ENCODE peak calls at places on chromosome 21, in six cellular contexts. H, O, W, P, Z and U are unnamed samples.

GRCh38 chr21:27086630-27087029 is 119.7 kb upstream of the ADAMTS5 start:
- DNase-seq in P (no peak), Z (no peak), O (no peak), H (no peak), W (no peak), U (no peak)

GRCh38 chr21:28283652-28284490 is 708.8 kb downstream of the LTN1 start:
- DNase-seq in W (no peak), P (peak; percentile 75), O (no peak), H (no peak), Z (peak; percentile 89), U (no peak)

GRCh38 chr21:37886120-37886519 is 30.1 kb downstream of the KCNJ6 start:
- DNase-seq in O (no peak), Z (no peak), W (no peak), P (no peak), H (no peak), U (no peak)

GRCh38 chr21:43323244-43324005 is 103.5 kb downstream of the SIK1 start:
- DNase-seq in O (peak; percentile 71), H (no peak), W (no peak), P (no peak), Z (peak; percentile 17), U (no peak)

GRCh38 chr21:36255650-36256047 is 64.3 kb upstream of the MORC3 start:
- DNase-seq in P (no peak), Z (no peak), O (no peak), H (peak; percentile 72), W (peak; percentile 73), U (peak; percentile 76)

GRCh38 chr21:16419188-16419874 is 689.5 kb downstream of the USP25 start:
- DNase-seq in H (no peak), O (peak; percentile 52), W (no peak), P (peak; percentile 63), Z (peak; percentile 44), U (no peak)

GRCh38 chr21:41817228-41817627 is 50.4 kb upstream of the RIPK4 start:
- DNase-seq in P (peak; percentile 44), H (peak; percentile 55), W (no peak), O (no peak), Z (peak; percentile 80), U (peak; percentile 89)

GRCh38 chr21:44322621-44323325 is 16.4 kb downstream of the CFAP410 start:
- DNase-seq in W (no peak), Z (no peak), H (no peak), O (no peak), P (no peak), U (no peak)

GRCh38 chr21:36698160-36699025 is 522 bp upstream of the SIM2 start:
- DNase-seq in Z (peak; percentile 38), O (no peak), H (no peak), P (no peak), W (no peak), U (peak; percentile 45)

GRCh38 chr21:27326293-27326692 is 359.4 kb upstream of the ADAMTS5 start:
- DNase-seq in O (no peak), W (no peak), H (no peak), P (no peak), Z (no peak), U (no peak)

GRCh38 chr21:41170442-41170841 is 2.5 kb downstream of the BACE2 start:
- DNase-seq in P (no peak), H (peak; percentile 58), Z (peak; percentile 25), W (no peak), O (no peak), U (peak; percentile 59)

GRCh38 chr21:33396966-33397365 is 6.2 kb upstream of the IFNGR2 start:
- DNase-seq in H (no peak), Z (peak; percentile 85), O (no peak), P (no peak), W (no peak), U (no peak)

GRCh38 chr21:36428789-36429671 is 43.8 kb downstream of the CHAF1B start:
- DNase-seq in P (no peak), O (no peak), W (no peak), Z (no peak), H (no peak), U (no peak)

GRCh38 chr21:29486306-29486705 is 187.6 kb downstream of the BACH1 start:
- DNase-seq in H (no peak), P (no peak), Z (no peak), O (no peak), W (no peak), U (no peak)

GRCh38 chr21:42975886-42976608 is 1.7 kb downstream of the PKNOX1 start:
- DNase-seq in P (no peak), W (no peak), O (no peak), H (no peak), Z (no peak), U (no peak)

GRCh38 chr21:32782698-32783097 is 11.1 kb upstream of the PAXBP1 start:
- DNase-seq in H (no peak), O (no peak), P (no peak), W (no peak), Z (peak; percentile 24), U (no peak)

GRCh38 chr21:46402421-46402820 is 56.3 kb upstream of the DIP2A start:
- DNase-seq in O (no peak), P (no peak), Z (no peak), H (no peak), W (no peak), U (no peak)
- TF ChIP-seq CTCF in O (no peak), P (no peak), Z (no peak), H (no peak), W (no peak), U (no peak)

DNA sequence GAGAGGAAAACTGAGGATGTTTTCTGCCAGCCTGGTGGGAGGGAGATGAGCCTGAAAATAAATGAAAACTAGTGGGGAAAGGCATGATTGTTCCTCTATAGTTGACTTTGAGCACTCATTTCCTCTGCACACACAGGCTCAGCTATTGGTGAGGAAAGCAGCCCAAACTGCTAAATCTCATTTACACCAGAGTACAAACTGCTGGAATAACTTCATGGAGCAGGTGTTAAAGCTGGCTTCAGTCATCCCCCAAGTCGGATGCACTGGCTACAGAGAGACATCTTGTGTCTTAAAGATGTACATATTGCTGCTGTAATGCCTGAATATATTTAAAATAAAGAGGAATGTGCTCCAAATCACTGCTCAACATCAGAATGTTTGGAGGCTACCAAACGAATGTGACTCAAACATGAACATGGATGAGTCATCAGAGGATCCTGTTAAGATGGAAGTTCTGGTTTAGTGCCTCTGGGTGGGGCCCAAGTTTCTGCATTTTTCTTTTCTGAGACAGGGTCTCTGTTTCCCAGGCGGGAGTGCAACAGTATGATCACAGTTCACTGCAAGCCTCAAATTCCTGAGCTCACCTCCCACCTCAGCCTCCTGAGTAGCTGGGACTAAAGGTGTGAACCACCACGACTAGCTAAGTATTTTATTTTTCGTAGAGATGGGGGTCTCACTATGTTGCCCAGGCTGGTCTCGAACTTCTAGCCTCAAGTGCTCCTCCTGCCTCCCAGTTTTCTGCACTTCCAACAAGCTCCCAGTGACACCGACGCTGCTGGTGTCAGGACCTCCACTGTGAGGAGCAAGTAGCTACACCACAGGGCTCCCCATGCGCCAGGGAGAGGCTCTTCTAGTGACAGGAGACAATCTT is 79.0 kb upstream of the KRTAP19-8 start:
- DNase-seq in P (peak; percentile 24), H (no peak), W (no peak), O (no peak), Z (peak; percentile 68), U (no peak)
- TF ChIP-seq CTCF in P (no peak), H (no peak), W (no peak), O (no peak), Z (peak; percentile 13), U (no peak)

GRCh38 chr21:39675595-39675994 is 62.9 kb downstream of the B3GALT5 start:
- DNase-seq in W (no peak), H (no peak), P (no peak), Z (no peak), O (no peak), U (no peak)
- TF ChIP-seq CTCF in W (no peak), H (no peak), P (no peak), Z (no peak), O (no peak), U (no peak)

DNA sequence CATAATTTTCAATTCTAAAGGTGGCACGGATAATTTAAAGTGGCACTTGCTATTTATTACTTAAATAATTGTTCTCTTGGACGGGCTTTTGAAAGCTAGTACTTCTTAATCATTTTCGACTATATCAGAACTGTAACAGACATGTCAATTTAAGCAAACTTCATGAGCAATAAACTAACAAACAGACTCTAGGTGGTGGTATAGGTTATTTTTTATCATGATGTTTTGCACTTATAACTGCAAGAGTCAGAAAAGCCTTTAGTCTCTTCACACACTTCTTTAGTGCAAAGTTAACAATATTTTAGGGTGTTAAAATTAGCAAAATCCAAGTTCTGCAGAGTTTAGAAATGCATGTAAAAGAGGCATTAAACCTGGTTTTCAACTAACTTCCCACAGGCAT is 2.2 kb downstream of the NRIP1 start:
- DNase-seq in Z (no peak), O (no peak), W (no peak), P (no peak), H (peak; percentile 20), U (peak; percentile 42)
- TF ChIP-seq CTCF in Z (peak; percentile 2), O (no peak), W (no peak), P (no peak), H (peak; percentile 46), U (no peak)

GRCh38 chr21:34639250-34639649 is 24.3 kb upstream of the RCAN1 start:
- DNase-seq in O (no peak), H (no peak), Z (no peak), P (no peak), W (no peak), U (no peak)

GRCh38 chr21:34636961-34637360 is 22.0 kb upstream of the RCAN1 start:
- DNase-seq in H (no peak), O (no peak), P (no peak), W (no peak), Z (no peak), U (no peak)

GRCh38 chr21:34632498-34632897 is 17.6 kb upstream of the RCAN1 start:
- DNase-seq in P (no peak), O (no peak), H (no peak), W (no peak), Z (no peak), U (no peak)

GRCh38 chr21:34630536-34631143 is 15.7 kb upstream of the RCAN1 start:
- DNase-seq in Z (peak; percentile 53), P (no peak), W (no peak), O (no peak), H (peak; percentile 69), U (peak; percentile 69)

DNA sequence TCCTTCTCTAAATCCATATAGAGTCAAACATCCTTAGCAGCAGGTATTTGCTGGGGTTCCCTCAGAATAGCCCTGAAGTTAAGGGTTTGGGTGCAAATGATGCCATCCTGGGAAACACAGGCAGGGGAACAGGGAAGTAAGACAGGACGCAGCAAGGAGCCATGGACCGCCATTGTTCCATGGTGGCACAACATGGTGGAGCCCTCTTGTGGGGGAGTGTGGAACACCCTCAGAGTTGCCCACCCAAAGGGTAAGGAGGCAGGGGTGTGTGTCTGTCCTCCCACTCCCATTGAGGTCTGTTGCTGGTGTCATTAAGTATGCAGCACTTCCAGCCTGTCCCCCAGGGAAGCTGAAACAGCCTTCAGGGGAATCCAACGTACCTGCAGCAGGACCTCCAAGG is 20.4 kb upstream of the RCAN1 start:
- DNase-seq in Z (no peak), O (no peak), W (no peak), H (peak; percentile 17), P (no peak), U (no peak)
- TF ChIP-seq CTCF in Z (peak; percentile 33), O (no peak), W (peak; percentile 61), H (peak; percentile 52), P (peak; percentile 23), U (peak; percentile 14)